ENCODE peak calls at places on chromosomes 2 and 18, in eight cellular contexts. C is SK-N-SH, R is AG04450, Y is Caco-2, Q is upper lobe of right lung, Z is prostate gland, G is B cell, K is GM06990. O is an unnamed sample.

GRCh38 chr2:42755161-42755900 is 8.6 kb downstream of the OXER1 start:
- DNase-seq in C (peak; percentile 56), R (no peak), Y (no peak), Q (no peak), Z (no peak), G (no peak), K (no peak), O (no peak)

GRCh38 chr2:240687741-240688562 is 3.7 kb upstream of the AQP12A start:
- DNase-seq in C (no peak), R (no peak), Y (no peak), Q (peak; percentile 60), Z (no peak), G (peak; percentile 19), K (no peak), O (peak; percentile 8)

GRCh38 chr2:173571021-173571821 is 216.5 kb downstream of the CDCA7 start:
- DNase-seq in C (peak; percentile 30), R (no peak), Y (peak; percentile 50), Q (no peak), Z (peak; percentile 68), G (no peak), K (no peak), O (no peak)

GRCh38 chr2:109348645-109349554 is 219.9 kb downstream of the SH3RF3 start:
- DNase-seq in C (no peak), R (no peak), Y (no peak), Q (no peak), Z (no peak), G (peak; percentile 36), K (no peak), O (no peak)

GRCh38 chr2:181106789-181107418 is 126.5 kb downstream of the UBE2E3 start:
- DNase-seq in C (no peak), R (peak; percentile 68), Y (no peak), Q (no peak), Z (no peak), G (no peak), K (peak; percentile 74), O (no peak)

GRCh38 chr2:28390857-28391563 is 1.6 kb upstream of the FOSL2 start:
- DNase-seq in C (peak; percentile 84), R (no peak), Y (peak; percentile 79), Q (peak; percentile 91), Z (peak; percentile 80), G (no peak), K (no peak), O (no peak)

GRCh38 chr2:121080013-121080772 is 204.8 kb downstream of the TFCP2L1 start:
- DNase-seq in C (peak; percentile 85), R (peak; percentile 20), Y (peak; percentile 81), Q (no peak), Z (peak; percentile 46), G (no peak), K (no peak), O (peak; percentile 76)

GRCh38 chr2:217899231-217900009 is 103.4 kb downstream of the TNS1 start:
- DNase-seq in C (peak; percentile 76), R (peak; percentile 59), Y (peak; percentile 50), Q (peak; percentile 90), Z (peak; percentile 75), G (no peak), K (no peak), O (no peak)

GRCh38 chr18:50619833-50620232 is 59.9 kb downstream of the MAPK4 start:
- DNase-seq in C (no peak), R (no peak), Y (no peak), Q (no peak), Z (peak; percentile 54), G (no peak), K (no peak), O (no peak)

GRCh38 chr2:108169982-108170625 is 69.7 kb upstream of the SULT1C3 start:
- DNase-seq in C (peak; percentile 9), R (no peak), Y (no peak), Q (no peak), Z (no peak), G (no peak), K (no peak), O (no peak)

GRCh38 chr2:24840962-24841945 is 48.0 kb downstream of the CENPO start:
- DNase-seq in C (no peak), R (no peak), Y (no peak), Q (no peak), Z (no peak), G (no peak), K (no peak), O (no peak)

GRCh38 chr2:47029737-47030524 is 114.3 kb upstream of the MCFD2 start:
- DNase-seq in C (no peak), R (no peak), Y (peak; percentile 50), Q (no peak), Z (no peak), G (no peak), K (no peak), O (no peak)

GRCh38 chr2:137927846-137928245 is 36.4 kb upstream of the HNMT start:
- DNase-seq in C (no peak), R (no peak), Y (no peak), Q (no peak), Z (no peak), G (no peak), K (no peak), O (no peak)

GRCh38 chr2:216164087-216164486 is 54.9 kb downstream of the XRCC5 start:
- DNase-seq in C (no peak), R (no peak), Y (no peak), Q (no peak), Z (no peak), G (no peak), K (no peak), O (no peak)

GRCh38 chr18:3281456-3282400 is 19.8 kb downstream of the MYL12B start:
- DNase-seq in C (peak; percentile 59), R (no peak), Y (peak; percentile 78), Q (no peak), Z (peak; percentile 50), G (no peak), K (peak; percentile 56), O (peak; percentile 51)

GRCh38 chr2:171416009-171416926 is 17.5 kb downstream of the METTL8 start:
- DNase-seq in C (peak; percentile 74), R (peak; percentile 93), Y (peak; percentile 89), Q (peak; percentile 79), Z (peak; percentile 94), G (peak; percentile 89), K (peak; percentile 80), O (peak; percentile 50)
- TF ChIP-seq CTCF in C (peak; percentile 91), R (peak; percentile 98), Y (peak; percentile 75), Q (peak; percentile 88), Z (peak; percentile 90), G (peak; percentile 83), K (peak; percentile 83), O (peak; percentile 96)

DNA sequence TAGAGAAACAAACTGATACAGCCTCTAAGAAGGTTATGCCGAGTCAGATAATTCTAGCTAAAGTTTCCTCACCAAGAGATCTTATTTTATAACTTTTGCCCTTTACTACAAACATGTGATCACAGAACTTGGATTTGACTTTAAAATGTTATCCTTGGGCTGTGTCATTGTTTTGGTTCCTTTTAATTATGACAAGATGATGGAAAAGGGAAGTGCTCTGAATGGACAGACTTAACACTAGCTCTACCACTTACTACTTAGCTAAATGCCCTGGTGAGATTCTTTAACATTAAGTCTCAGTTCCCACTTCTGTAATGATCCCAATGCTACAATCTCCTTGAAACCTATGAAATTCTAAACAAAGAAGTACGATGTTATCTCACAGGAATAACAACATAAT is 69.9 kb downstream of the RTTN start:
- DNase-seq in C (no peak), R (no peak), Y (no peak), Q (no peak), Z (no peak), G (no peak), K (no peak), O (no peak)
- TF ChIP-seq CTCF in C (no peak), R (no peak), Y (no peak), Q (no peak), Z (no peak), G (no peak), K (no peak), O (no peak)

DNA sequence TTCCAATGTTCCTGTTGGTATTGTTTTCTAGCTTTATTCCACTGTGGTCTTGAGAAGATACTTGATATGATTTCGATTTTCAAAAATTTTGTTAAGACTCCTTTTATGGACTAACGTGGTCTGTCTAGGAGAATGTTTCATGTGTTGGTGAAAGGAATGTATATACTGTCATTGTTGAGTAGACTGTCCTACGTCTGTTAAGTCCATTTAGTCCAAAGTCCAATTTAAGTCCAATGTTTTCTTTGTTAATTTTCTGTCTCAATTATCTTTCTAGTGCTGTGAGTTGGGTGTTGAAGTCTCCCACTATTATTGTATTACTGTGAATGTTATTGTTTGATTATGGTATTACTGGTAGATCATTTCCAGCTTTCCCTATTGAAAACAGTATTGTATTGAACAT is 55.8 kb upstream of the TTC27 start:
- DNase-seq in C (no peak), R (no peak), Y (no peak), Q (no peak), Z (no peak), G (no peak), K (no peak), O (no peak)
- TF ChIP-seq CTCF in C (no peak), R (no peak), Y (no peak), Q (no peak), Z (no peak), G (no peak), K (no peak), O (no peak)

GRCh38 chr2:238433941-238434845 is 7.5 kb downstream of the ASB1 start:
- DNase-seq in C (no peak), R (peak; percentile 74), Y (no peak), Q (no peak), Z (no peak), G (no peak), K (no peak), O (no peak)
- TF ChIP-seq CTCF in C (no peak), R (no peak), Y (no peak), Q (no peak), Z (no peak), G (no peak), K (no peak), O (no peak)

GRCh38 chr2:102473020-102473419 is at the start of gene SLC9A4:
- DNase-seq in C (peak; percentile 34), R (no peak), Y (peak; percentile 72), Q (no peak), Z (peak; percentile 44), G (peak; percentile 52), K (no peak), O (no peak)
- TF ChIP-seq CTCF in C (peak; percentile 98), R (peak; percentile 87), Y (peak; percentile 91), Q (peak; percentile 83), Z (peak; percentile 66), G (peak; percentile 97), K (peak; percentile 89), O (peak; percentile 80)

DNA sequence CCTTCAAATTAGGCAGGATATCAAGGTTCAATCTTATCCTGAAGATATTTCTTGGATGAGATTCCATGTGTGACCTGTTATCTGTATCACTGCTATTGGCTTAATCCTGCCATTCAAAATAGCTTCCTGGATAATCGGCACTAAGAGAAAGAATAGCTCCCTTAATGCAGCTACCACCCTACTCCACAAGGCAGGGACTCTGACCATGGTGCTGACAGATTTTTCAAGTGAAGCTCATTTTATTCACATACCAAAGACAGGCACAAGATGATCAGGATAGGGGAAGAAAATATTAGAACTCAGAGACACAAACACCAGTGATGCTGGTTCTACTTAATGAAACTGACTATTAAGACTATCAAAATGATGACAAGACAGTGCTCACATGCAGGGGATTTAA is 74.9 kb downstream of the ORC4 start:
- DNase-seq in C (no peak), R (no peak), Y (no peak), Q (no peak), Z (no peak), G (no peak), K (no peak), O (no peak)
- TF ChIP-seq CTCF in C (no peak), R (no peak), Y (no peak), Q (no peak), Z (no peak), G (no peak), K (no peak), O (no peak)